ENCODE peak calls at places on chromosomes 12 and 14, in eight cellular contexts. R is hepatocyte, E is ureter, T is GM10248, M is head of caudate nucleus, O is Caki2, L is KBM-7, A is HCT116. W is an unnamed sample.

GRCh38 chr14:99790978-99791376 is 2.2 kb upstream of the EML1 start:
- DNase-seq in R (no peak), E (no peak), T (no peak), M (no peak), O (no peak), L (no peak), A (no peak), W (no peak)

GRCh38 chr12:28456934-28457710 is 266.9 kb downstream of the CCDC91 start:
- DNase-seq in R (no peak), E (no peak), T (no peak), M (no peak), O (no peak), L (no peak), A (no peak), W (no peak)

GRCh38 chr12:108609535-108610335 is 11.9 kb upstream of the TMEM119 start:
- DNase-seq in R (peak; percentile 80), E (peak; percentile 77), T (no peak), M (no peak), O (no peak), L (peak; percentile 81), A (no peak), W (no peak)

GRCh38 chr14:46322076-46322475 is 329.5 kb downstream of the RPL10L start:
- DNase-seq in R (peak; percentile 14), E (no peak), T (no peak), M (no peak), O (no peak), L (no peak), A (no peak), W (peak; percentile 77)

GRCh38 chr12:13039557-13039956 is 4.6 kb upstream of the FAM234B start:
- DNase-seq in R (peak; percentile 38), E (no peak), T (no peak), M (no peak), O (no peak), L (peak; percentile 48), A (no peak), W (no peak)

GRCh38 chr12:123528858-123529257 is 4.7 kb downstream of the RILPL1 start:
- DNase-seq in R (no peak), E (no peak), T (no peak), M (no peak), O (no peak), L (no peak), A (no peak), W (no peak)

GRCh38 chr12:71242511-71242910 is 84.7 kb upstream of the TSPAN8 start:
- DNase-seq in R (no peak), E (no peak), T (no peak), M (no peak), O (no peak), L (no peak), A (no peak), W (no peak)

GRCh38 chr12:113231275-113232231 is 10.3 kb downstream of the TPCN1 start:
- DNase-seq in R (peak; percentile 76), E (no peak), T (no peak), M (peak; percentile 67), O (peak; percentile 55), L (no peak), A (peak; percentile 54), W (peak; percentile 94)

GRCh38 chr14:105367116-105368031 is 31.0 kb upstream of the TEX22 start:
- DNase-seq in R (no peak), E (no peak), T (no peak), M (no peak), O (no peak), L (no peak), A (no peak), W (no peak)

GRCh38 chr14:101128478-101129450 is 225.2 kb upstream of the RTL1 start:
- DNase-seq in R (no peak), E (peak; percentile 25), T (no peak), M (peak; percentile 89), O (no peak), L (no peak), A (no peak), W (peak; percentile 37)

GRCh38 chr12:65499167-65499566 is 220.7 kb downstream of the MSRB3 start:
- DNase-seq in R (no peak), E (no peak), T (no peak), M (no peak), O (no peak), L (no peak), A (no peak), W (peak; percentile 45)

W was measured in islet precursor cell.